ENCODE peak calls at places on chromosomes 1 and 21, in seven cellular contexts. W is H9, H is hepatocyte, A is mesenchymal stem cell, M is left ventricle myocardium inferior, X is mucosa of descending colon, K is heart right ventricle. T is an unnamed sample. For H3K4me1, the result is how much of the 10 kb centered on the place peaks cover.

GRCh38 chr1:206439205-206439604 is 31.1 kb upstream of the IKBKE start:
- DNase-seq in W (no peak), H (no peak), A (no peak), M (no peak), X (no peak), K (no peak), T (no peak)

GRCh38 chr1:227234998-227235405 is 83.3 kb downstream of the CDC42BPA start:
- DNase-seq in W (peak), H (peak), A (peak), M (no peak), X (no peak), K (peak), T (no peak)

GRCh38 chr1:36778773-36779172 is 255.5 kb downstream of the GRIK3 start:
- DNase-seq in W (no peak), H (no peak), A (no peak), M (no peak), X (no peak), K (no peak), T (no peak)

GRCh38 chr1:111147948-111148347 is 7.9 kb downstream of the CEPT1 start:
- DNase-seq in W (no peak), H (no peak), A (no peak), M (no peak), X (no peak), K (no peak), T (no peak)

GRCh38 chr1:226634611-226635246 is 86.2 kb downstream of the STUM start:
- DNase-seq in W (no peak), H (no peak), A (no peak), M (no peak), X (no peak), K (no peak), T (no peak)

GRCh38 chr1:202860744-202861419 is 28.1 kb downstream of the RABIF start:
- DNase-seq in W (peak), H (peak), A (peak), M (peak), X (peak), K (peak), T (no peak)

GRCh38 chr21:28601708-28602107 is 391.0 kb downstream of the LTN1 start:
- DNase-seq in W (no peak), H (no peak), A (no peak), M (no peak), X (no peak), K (no peak), T (no peak)

GRCh38 chr1:162688931-162689330 is 56.7 kb downstream of the DDR2 start:
- DNase-seq in W (no peak), H (no peak), A (no peak), M (no peak), X (no peak), K (no peak), T (no peak)

DNA sequence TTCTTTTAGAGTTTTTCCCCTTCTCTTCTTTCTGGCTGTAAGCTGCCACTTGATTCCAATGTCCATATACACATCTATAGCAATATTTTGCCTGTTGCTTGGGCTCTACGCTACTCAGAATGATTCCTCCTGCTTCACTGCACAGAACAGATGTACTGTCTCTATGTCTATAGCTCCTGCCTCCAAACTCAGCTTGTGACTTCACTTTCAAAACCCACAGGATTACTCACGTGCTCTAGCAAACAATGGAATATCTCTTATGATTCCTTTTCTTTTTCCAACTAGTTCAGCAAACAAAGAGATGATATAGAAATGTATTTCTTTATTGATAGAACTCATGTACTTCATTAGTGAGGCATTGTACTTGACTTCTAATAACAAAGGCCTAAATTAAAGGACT is 80.5 kb upstream of the SOX13 start:
- DNase-seq in W (no peak), H (no peak), A (no peak), M (no peak), X (no peak), K (no peak), T (no peak)
- H3K4me1 ChIP-seq in W (under half), H (under half), A (under half), M (under half), X (under half), K (under half), T (under half)

GRCh38 chr1:1437033-1437903 is 1.8 kb downstream of the VWA1 start:
- DNase-seq in W (no peak), H (no peak), A (no peak), M (no peak), X (no peak), K (no peak), T (no peak)
- H3K4me1 ChIP-seq in W (under half), H (half or more), A (half or more), M (half or more), X (half or more), K (half or more), T (under half)

GRCh38 chr1:41918450-41919043 is at the start of gene HIVEP3:
- DNase-seq in W (no peak), H (no peak), A (peak), M (no peak), X (no peak), K (no peak), T (no peak)
- H3K4me1 ChIP-seq in W (under half), H (under half), A (under half), M (half or more), X (under half), K (under half), T (half or more)

GRCh38 chr21:44927259-44927586 is 6.5 kb upstream of the ITGB2 start:
- DNase-seq in W (no peak), H (no peak), A (no peak), M (no peak), X (no peak), K (no peak), T (no peak)
- H3K4me1 ChIP-seq in W (under half), H (under half), A (under half), M (under half), X (under half), K (under half), T (half or more)

GRCh38 chr1:15016001-15016400 is 137.5 kb upstream of the TMEM51 start:
- DNase-seq in W (no peak), H (no peak), A (no peak), M (no peak), X (no peak), K (no peak), T (no peak)
- H3K4me1 ChIP-seq in W (under half), H (under half), A (under half), M (under half), X (under half), K (under half), T (under half)

GRCh38 chr1:21321963-21322680 is 31.9 kb upstream of the ECE1 start:
- DNase-seq in W (peak), H (no peak), A (no peak), M (no peak), X (no peak), K (no peak), T (no peak)
- H3K4me1 ChIP-seq in W (under half), H (half or more), A (half or more), M (half or more), X (under half), K (half or more), T (under half)

T was measured in effector memory CD4-positive, alpha-beta T cell.